ENCODE peak calls at places on chromosomes 3 and 15, in nine cellular contexts. G is heart right ventricle; H is activated CD8-positive, alpha-beta T cell treated with anti-CD3 and anti-CD28 coated beads for 36 hours; B is central memory CD8-positive, alpha-beta T cell; L is stimulated activated naive CD8-positive, alpha-beta T cell treated with anti-CD3 and anti-CD28 coated beads, Interleukin-15, amount 100 ng/mL, for 72 hours; V is naive B cell; W is psoas muscle; A is RWPE2; P is activated T-helper 17 cell treated with anti-CD3 and anti-CD28 coated beads, Interleukin-2, amount 50 U/mL, for 72 hours. N is an unnamed sample.

GRCh38 chr3:187999821-188000220 is 154.1 kb upstream of the LPP start:
- ATAC-seq in G (no peak), H (peak), B (peak), L (peak), V (peak), W (no peak), A (no peak), P (peak), N (no peak)

GRCh38 chr15:51184637-51185036 is 89.9 kb upstream of the TNFAIP8L3 start:
- ATAC-seq in G (peak), H (no peak), B (no peak), L (no peak), V (no peak), W (no peak), A (no peak), P (no peak), N (no peak)

GRCh38 chr15:90058308-90058707 is 44.0 kb downstream of the IDH2 start:
- ATAC-seq in G (no peak), H (no peak), B (no peak), L (no peak), V (no peak), W (no peak), A (no peak), P (peak), N (no peak)

GRCh38 chr3:176814252-176814651 is 383.0 kb downstream of the TBL1XR1 start:
- ATAC-seq in G (peak), H (peak), B (no peak), L (peak), V (no peak), W (no peak), A (peak), P (peak), N (no peak)

GRCh38 chr3:13895155-13896105 is 15.6 kb upstream of the WNT7A start:
- ATAC-seq in G (peak), H (peak), B (peak), L (peak), V (peak), W (peak), A (peak), P (peak), N (peak)

GRCh38 chr15:90837052-90837621 is 31.3 kb upstream of the FURIN start:
- ATAC-seq in G (no peak), H (no peak), B (no peak), L (peak), V (no peak), W (no peak), A (no peak), P (peak), N (no peak)

GRCh38 chr15:91706366-91707032 is 147.0 kb upstream of the SLCO3A1 start:
- ATAC-seq in G (peak), H (peak), B (peak), L (peak), V (no peak), W (peak), A (peak), P (peak), N (peak)

GRCh38 chr3:65330072-65330471 is 642.3 kb upstream of the ADAMTS9 start:
- ATAC-seq in G (no peak), H (no peak), B (no peak), L (no peak), V (no peak), W (no peak), A (no peak), P (no peak), N (no peak)

GRCh38 chr15:64341961-64342360 is 14.0 kb downstream of the CSNK1G1 start:
- ATAC-seq in G (no peak), H (no peak), B (no peak), L (no peak), V (no peak), W (no peak), A (no peak), P (no peak), N (no peak)

GRCh38 chr15:36468746-36469145 is 110.7 kb upstream of the CDIN1 start:
- ATAC-seq in G (no peak), H (no peak), B (no peak), L (no peak), V (no peak), W (no peak), A (peak), P (no peak), N (peak)

GRCh38 chr3:14678015-14678503 is 3.1 kb downstream of the C3orf20 start:
- ATAC-seq in G (no peak), H (no peak), B (no peak), L (no peak), V (no peak), W (no peak), A (no peak), P (no peak), N (no peak)

GRCh38 chr3:115146032-115146417 is 1.1 kb downstream of the ZBTB20 start:
- ATAC-seq in G (no peak), H (no peak), B (no peak), L (no peak), V (no peak), W (peak), A (peak), P (peak), N (no peak)